ENCODE peak calls at places on chromosome 16, in five cellular contexts. Z is K562, Y is dorsolateral prefrontal cortex, M is upper lobe of left lung, X is fibroblast of lung. R is an unnamed sample.

GRCh38 chr16:181668-182021 is 1.4 kb downstream of the HBQ1 start:
- DNase-seq in Z (no peak), M (no peak), X (no peak), Y (no peak), R (no peak)

GRCh38 chr16:84898447-84898846 is 78.7 kb downstream of the CRISPLD2 start:
- DNase-seq in Z (no peak), M (no peak), X (no peak), Y (no peak), R (no peak)

GRCh38 chr16:11079657-11080187 is 135.4 kb downstream of the CLEC16A start:
- DNase-seq in Y (no peak), X (peak; percentile 93), Z (no peak), M (no peak), R (no peak)

GRCh38 chr16:84144301-84144858 is 597 bp downstream of the HSDL1 start:
- DNase-seq in Z (peak; percentile 63), Y (peak; percentile 32), M (peak; percentile 35), X (peak; percentile 9), R (peak; percentile 14)

GRCh38 chr16:4415538-4416199 is 727 bp downstream of the CORO7 start:
- DNase-seq in Z (peak; percentile 80), Y (peak; percentile 46), X (no peak), M (peak; percentile 73), R (peak; percentile 25)

GRCh38 chr16:56569971-56570370 is 5.1 kb downstream of the MT4 start:
- DNase-seq in X (no peak), Y (no peak), Z (no peak), M (no peak), R (peak; percentile 68)

GRCh38 chr16:4663756-4664465 is 29.5 kb upstream of the NUDT16L1 start:
- DNase-seq in Z (no peak), X (no peak), M (peak; percentile 80), Y (no peak), R (no peak)

GRCh38 chr16:58684001-58684353 is 593 bp downstream of the SLC38A7 start:
- DNase-seq in Z (peak; percentile 23), X (no peak), M (no peak), Y (no peak), R (no peak)

GRCh38 chr16:53631236-53631635 is 72.4 kb downstream of the RPGRIP1L start:
- DNase-seq in Z (no peak), Y (no peak), X (no peak), M (no peak), R (no peak)

GRCh38 chr16:81001330-81001729 is 5.4 kb downstream of the CMC2 start:
- DNase-seq in Z (no peak), Y (no peak), M (no peak), X (no peak), R (no peak)

GRCh38 chr16:56191807-56192643 is 736 bp downstream of the GNAO1 start:
- DNase-seq in X (no peak), Z (no peak), Y (peak; percentile 26), M (no peak), R (no peak)

GRCh38 chr16:86306046-86306644 is 204.2 kb upstream of the FOXF1 start:
- DNase-seq in X (peak; percentile 88), Z (no peak), M (no peak), Y (no peak), R (no peak)

GRCh38 chr16:75754126-75754525 is 27.8 kb upstream of the CPHXL start:
- DNase-seq in M (peak; percentile 24), X (peak; percentile 79), Y (no peak), Z (no peak), R (no peak)

GRCh38 chr16:76906552-76906951 is 284.4 kb upstream of the MON1B start:
- DNase-seq in M (no peak), Y (no peak), X (no peak), Z (no peak), R (no peak)

GRCh38 chr16:85385463-85386331 is 227.4 kb upstream of the GSE1 start:
- DNase-seq in Z (peak; percentile 59), Y (no peak), X (no peak), M (no peak), R (peak; percentile 30)

GRCh38 chr16:71358464-71359031 is at the start of gene CALB2:
- DNase-seq in M (peak; percentile 60), Z (peak; percentile 76), X (peak; percentile 39), Y (peak; percentile 43), R (peak; percentile 61)

GRCh38 chr16:23950291-23950894 is 114.6 kb downstream of the PRKCB start:
- DNase-seq in Z (no peak), Y (no peak), M (no peak), X (no peak), R (no peak)

GRCh38 chr16:72995151-72995881 is 52.6 kb downstream of the ZFHX3 start:
- DNase-seq in Z (peak; percentile 38), X (no peak), M (no peak), Y (no peak), R (peak; percentile 55)

GRCh38 chr16:24986512-24987303 is 28.5 kb downstream of the ARHGAP17 start:
- DNase-seq in M (peak; percentile 47), Y (no peak), Z (peak; percentile 89), X (peak; percentile 94), R (no peak)

GRCh38 chr16:88390760-88391496 is 8.2 kb downstream of the ZNF469 start:
- DNase-seq in X (no peak), M (no peak), Z (no peak), Y (no peak), R (no peak)

GRCh38 chr16:65717006-65717720 is 595.3 kb upstream of the CDH11 start:
- DNase-seq in Z (no peak), Y (no peak), M (no peak), X (peak; percentile 14), R (no peak)

GRCh38 chr16:477758-478157 is 49.8 kb upstream of the CAPN15 start:
- DNase-seq in M (no peak), Z (no peak), X (no peak), Y (no peak), R (no peak)

GRCh38 chr16:65249768-65250167 is 127.9 kb upstream of the CDH11 start:
- DNase-seq in M (peak; percentile 22), Z (no peak), Y (no peak), X (no peak), R (no peak)

GRCh38 chr16:20401066-20401465 is 3.5 kb downstream of the PDILT start:
- DNase-seq in X (no peak), Y (no peak), Z (no peak), M (no peak), R (no peak)

GRCh38 chr16:85382717-85383118 is 230.4 kb upstream of the GSE1 start:
- DNase-seq in X (no peak), Y (no peak), M (no peak), Z (no peak), R (no peak)

GRCh38 chr16:2749936-2750335 is 2.5 kb upstream of the SRRM2 start:
- DNase-seq in M (no peak), X (no peak), Y (no peak), Z (no peak), R (no peak)

GRCh38 chr16:82329504-82330192 is 159.6 kb upstream of the MPHOSPH6 start:
- DNase-seq in Z (no peak), Y (no peak), X (no peak), M (peak; percentile 47), R (no peak)

GRCh38 chr16:7363397-7364053 is 30.9 kb downstream of the RBFOX1 start:
- DNase-seq in X (no peak), M (no peak), Z (no peak), Y (no peak), R (no peak)

GRCh38 chr16:16120044-16120381 is 103.3 kb downstream of the ABCC6 start:
- DNase-seq in Z (no peak), Y (no peak), X (no peak), M (no peak), R (no peak)
- H3K4me3 ChIP-seq in Z (no peak overlapping the region), Y (no peak overlapping the region), X (no peak overlapping the region), M (no peak overlapping the region), R (no peak overlapping the region)

DNA sequence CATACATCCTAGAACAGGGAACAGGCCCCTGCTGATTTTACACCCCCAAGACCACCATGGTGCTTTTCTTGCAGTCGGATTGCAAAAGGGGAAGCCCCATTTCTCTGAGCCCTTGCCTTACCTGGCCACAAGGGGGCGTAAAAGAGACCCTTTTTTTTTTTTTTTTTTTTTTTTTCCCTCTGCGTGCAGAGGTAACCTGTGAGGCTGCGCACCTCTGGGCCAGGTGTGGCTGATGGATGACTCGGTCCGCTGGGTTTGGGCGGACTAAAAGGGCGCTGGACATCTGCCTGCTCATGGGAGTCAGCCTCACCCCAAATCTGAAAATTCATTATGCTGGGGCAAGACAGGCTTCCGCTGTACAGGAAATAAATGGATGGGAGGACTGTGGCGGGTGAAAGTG is 281.0 kb downstream of the CBLN1 start:
- DNase-seq in Z (peak; percentile 23), M (no peak), X (no peak), Y (no peak), R (no peak)
- TF ChIP-seq CTCF in Z (peak; percentile 80), M (no peak), X (peak; percentile 22), Y (peak; percentile 34), R (peak; percentile 54)

GRCh38 chr16:66926171-66926570 is 836 bp upstream of the RRAD start:
- DNase-seq in M (peak; percentile 55), Z (no peak), X (no peak), Y (no peak), R (peak; percentile 50)

GRCh38 chr16:66927012-66927436 is 1.7 kb upstream of the RRAD start:
- DNase-seq in Y (no peak), X (peak; percentile 62), Z (no peak), M (peak; percentile 87), R (no peak)

GRCh38 chr16:66924527-66925321 is 611 bp downstream of the RRAD start:
- DNase-seq in M (peak; percentile 60), Z (peak; percentile 62), X (no peak), Y (no peak), R (peak; percentile 67)

GRCh38 chr16:66923866-66924265 is 1.5 kb downstream of the RRAD start:
- DNase-seq in M (peak; percentile 75), X (no peak), Y (no peak), Z (no peak), R (no peak)

DNA sequence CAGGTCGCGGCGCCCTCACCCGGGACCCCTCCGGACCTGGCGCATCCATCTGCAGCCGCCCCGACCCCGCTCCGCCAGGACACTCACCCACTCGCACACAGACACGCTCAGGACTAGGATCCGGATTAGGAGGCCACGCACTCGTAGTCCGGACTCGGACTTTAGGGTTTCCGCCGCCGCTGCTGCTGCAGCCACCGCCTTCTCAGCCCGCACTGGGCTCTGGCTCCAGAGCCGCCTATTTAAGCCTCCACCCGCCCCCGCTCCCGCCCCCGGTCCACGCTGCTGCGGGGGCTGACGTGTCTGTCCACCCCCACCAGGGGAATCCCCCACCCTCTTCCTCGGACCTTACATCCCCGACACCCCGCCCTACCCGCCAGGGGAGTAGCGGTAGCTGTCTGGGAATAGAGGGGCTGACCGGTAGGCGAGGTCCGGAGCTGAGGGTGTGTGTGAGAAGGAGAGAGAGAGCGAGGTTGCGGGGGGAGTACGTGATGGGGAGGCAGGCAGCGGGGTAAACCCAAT is at the start of gene RRAD:
- DNase-seq in Y (peak; percentile 24), Z (peak; percentile 35), M (peak; percentile 58), X (peak; percentile 22), R (peak; percentile 69)
- H3K4me3 ChIP-seq in Y (peak within 1 kb of the TSS; percentile 49), Z (peak within 1 kb of the TSS; percentile 32), M (peak within 1 kb of the TSS; percentile 47), X (peak within 1 kb of the TSS; percentile 50), R (peak within 1 kb of the TSS; percentile 71)

DNA sequence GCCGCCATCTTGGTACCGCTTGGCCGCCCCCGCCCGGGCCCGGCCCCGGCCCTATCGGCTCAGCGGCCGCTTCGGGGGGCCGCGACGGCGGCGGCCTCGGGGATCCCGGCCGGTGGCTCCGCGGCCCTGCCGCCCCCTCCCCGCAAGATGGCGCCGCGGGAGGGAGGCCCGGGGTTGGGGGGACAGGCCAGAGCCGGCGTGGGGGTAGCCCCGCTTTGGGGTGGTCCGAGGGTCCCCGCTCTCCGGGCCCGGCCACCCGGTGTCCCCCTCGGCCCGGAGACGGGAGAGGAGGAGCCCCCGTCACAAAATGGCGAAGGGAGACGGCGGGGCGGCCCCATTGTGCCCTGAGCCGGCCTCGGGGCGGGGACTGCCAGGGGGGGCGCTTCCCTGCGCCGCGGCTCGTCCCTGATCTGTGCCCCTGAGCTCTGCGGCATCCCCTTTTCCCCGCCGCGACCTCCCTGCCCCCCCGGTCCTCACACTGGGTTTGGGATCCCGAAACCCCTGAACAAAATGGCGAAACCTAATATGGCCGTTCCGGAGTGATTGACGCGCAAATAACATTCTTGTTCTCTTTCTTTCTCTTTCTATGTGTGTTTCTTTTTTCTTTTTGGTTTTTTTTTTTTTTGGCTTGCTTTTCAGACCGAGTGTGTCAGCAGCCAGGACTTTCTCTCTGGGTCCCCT is 978 bp downstream of the HAPSTR1 start:
- DNase-seq in Y (no peak), M (no peak), X (no peak), Z (peak; percentile 47), R (peak; percentile 42)
- TF ChIP-seq CTCF in Y (peak; percentile 17), M (peak; percentile 21), X (no peak), Z (no peak), R (no peak)

R was measured in WERI-Rb-1.